ENCODE peak calls at places on chromosomes 6 and 20, in nine cellular contexts. One of them, this sample, is unnamed.

GRCh38 chr6:125818225-125818657 is 27.5 kb downstream of the NCOA7 start:
- DNase-seq in fibroblast of pulmonary artery: no peak
- DNase-seq in dorsolateral prefrontal cortex: no peak
- DNase-seq in fibroblast of mammary gland: no peak
- DNase-seq in fibroblast of lung: no peak
- DNase-seq in foreskin fibroblast: no peak
- DNase-seq in astrocyte of the spinal cord: no peak
- DNase-seq in BJ: peak
- DNase-seq in body of pancreas: no peak
- DNase-seq in this sample: no peak

GRCh38 chr6:159833556-159833955 is 33.5 kb downstream of the PNLDC1 start:
- DNase-seq in fibroblast of pulmonary artery: peak
- DNase-seq in dorsolateral prefrontal cortex: no peak
- DNase-seq in fibroblast of mammary gland: peak
- DNase-seq in fibroblast of lung: peak
- DNase-seq in foreskin fibroblast: peak
- DNase-seq in astrocyte of the spinal cord: no peak
- DNase-seq in BJ: peak
- DNase-seq in body of pancreas: no peak
- DNase-seq in this sample: peak

GRCh38 chr20:64185276-64185900 is 21.1 kb downstream of the MYT1 start:
- DNase-seq in fibroblast of pulmonary artery: no peak
- DNase-seq in dorsolateral prefrontal cortex: no peak
- DNase-seq in fibroblast of mammary gland: no peak
- DNase-seq in fibroblast of lung: no peak
- DNase-seq in foreskin fibroblast: no peak
- DNase-seq in astrocyte of the spinal cord: no peak
- DNase-seq in BJ: no peak
- DNase-seq in body of pancreas: no peak
- DNase-seq in this sample: no peak

GRCh38 chr6:143752459-143752858 is 74.7 kb downstream of the PHACTR2 start:
- DNase-seq in fibroblast of pulmonary artery: no peak
- DNase-seq in dorsolateral prefrontal cortex: no peak
- DNase-seq in fibroblast of mammary gland: no peak
- DNase-seq in fibroblast of lung: no peak
- DNase-seq in foreskin fibroblast: no peak
- DNase-seq in astrocyte of the spinal cord: no peak
- DNase-seq in BJ: no peak
- DNase-seq in body of pancreas: no peak
- DNase-seq in this sample: no peak

GRCh38 chr6:33192671-33193602 is 670 bp upstream of the COL11A2 start:
- DNase-seq in fibroblast of pulmonary artery: no peak
- DNase-seq in dorsolateral prefrontal cortex: peak
- DNase-seq in fibroblast of mammary gland: no peak
- DNase-seq in fibroblast of lung: peak
- DNase-seq in foreskin fibroblast: no peak
- DNase-seq in astrocyte of the spinal cord: no peak
- DNase-seq in BJ: no peak
- DNase-seq in body of pancreas: peak
- DNase-seq in this sample: no peak

GRCh38 chr20:25252686-25253421 is 5.0 kb downstream of the PYGB start:
- DNase-seq in fibroblast of pulmonary artery: no peak
- DNase-seq in dorsolateral prefrontal cortex: peak
- DNase-seq in fibroblast of mammary gland: no peak
- DNase-seq in fibroblast of lung: no peak
- DNase-seq in foreskin fibroblast: no peak
- DNase-seq in astrocyte of the spinal cord: no peak
- DNase-seq in BJ: no peak
- DNase-seq in body of pancreas: no peak
- DNase-seq in this sample: no peak

GRCh38 chr6:170019259-170020040 is 268.0 kb downstream of the ERMARD start:
- DNase-seq in fibroblast of pulmonary artery: no peak
- DNase-seq in dorsolateral prefrontal cortex: peak
- DNase-seq in fibroblast of mammary gland: peak
- DNase-seq in fibroblast of lung: no peak
- DNase-seq in foreskin fibroblast: no peak
- DNase-seq in astrocyte of the spinal cord: no peak
- DNase-seq in BJ: no peak
- DNase-seq in body of pancreas: no peak
- DNase-seq in this sample: no peak

GRCh38 chr6:148497256-148497655 is 154.6 kb downstream of the SASH1 start:
- DNase-seq in fibroblast of pulmonary artery: peak
- DNase-seq in dorsolateral prefrontal cortex: no peak
- DNase-seq in fibroblast of mammary gland: peak
- DNase-seq in fibroblast of lung: peak
- DNase-seq in foreskin fibroblast: peak
- DNase-seq in astrocyte of the spinal cord: peak
- DNase-seq in BJ: peak
- DNase-seq in body of pancreas: no peak
- DNase-seq in this sample: peak

GRCh38 chr6:101516553-101516952 is 123.0 kb downstream of the GRIK2 start:
- DNase-seq in fibroblast of pulmonary artery: no peak
- DNase-seq in dorsolateral prefrontal cortex: no peak
- DNase-seq in fibroblast of mammary gland: no peak
- DNase-seq in fibroblast of lung: no peak
- DNase-seq in foreskin fibroblast: no peak
- DNase-seq in astrocyte of the spinal cord: no peak
- DNase-seq in BJ: no peak
- DNase-seq in body of pancreas: no peak
- DNase-seq in this sample: no peak

GRCh38 chr20:58852559-58853271 is at the start of gene GNAS:
- DNase-seq in fibroblast of pulmonary artery: peak
- DNase-seq in dorsolateral prefrontal cortex: no peak
- DNase-seq in fibroblast of mammary gland: peak
- DNase-seq in fibroblast of lung: peak
- DNase-seq in foreskin fibroblast: peak
- DNase-seq in astrocyte of the spinal cord: peak
- DNase-seq in BJ: no peak
- DNase-seq in body of pancreas: peak
- DNase-seq in this sample: no peak

GRCh38 chr6:44183783-44184182 is 25.2 kb downstream of the CAPN11 start:
- DNase-seq in fibroblast of pulmonary artery: no peak
- DNase-seq in dorsolateral prefrontal cortex: no peak
- DNase-seq in fibroblast of mammary gland: no peak
- DNase-seq in fibroblast of lung: no peak
- DNase-seq in foreskin fibroblast: no peak
- DNase-seq in astrocyte of the spinal cord: no peak
- DNase-seq in BJ: no peak
- DNase-seq in body of pancreas: no peak
- DNase-seq in this sample: no peak

GRCh38 chr6:29917843-29918242 is 24.5 kb upstream of the HLA-A start:
- DNase-seq in fibroblast of pulmonary artery: no peak
- DNase-seq in dorsolateral prefrontal cortex: no peak
- DNase-seq in fibroblast of mammary gland: no peak
- DNase-seq in fibroblast of lung: no peak
- DNase-seq in foreskin fibroblast: no peak
- DNase-seq in astrocyte of the spinal cord: no peak
- DNase-seq in BJ: no peak
- DNase-seq in body of pancreas: no peak
- DNase-seq in this sample: no peak

GRCh38 chr6:78911218-78911617 is 43.9 kb downstream of the IRAK1BP1 start:
- DNase-seq in fibroblast of pulmonary artery: no peak
- DNase-seq in dorsolateral prefrontal cortex: no peak
- DNase-seq in fibroblast of mammary gland: peak
- DNase-seq in fibroblast of lung: no peak
- DNase-seq in foreskin fibroblast: peak
- DNase-seq in astrocyte of the spinal cord: no peak
- DNase-seq in BJ: no peak
- DNase-seq in body of pancreas: no peak
- DNase-seq in this sample: no peak
- H3K4me3 ChIP-seq in fibroblast of pulmonary artery: no peak
- H3K4me3 ChIP-seq in dorsolateral prefrontal cortex: peak
- H3K4me3 ChIP-seq in fibroblast of mammary gland: peak
- H3K4me3 ChIP-seq in fibroblast of lung: no peak
- H3K4me3 ChIP-seq in foreskin fibroblast: peak
- H3K4me3 ChIP-seq in astrocyte of the spinal cord: no peak
- H3K4me3 ChIP-seq in BJ: no peak
- H3K4me3 ChIP-seq in body of pancreas: no peak
- H3K4me3 ChIP-seq in this sample: no peak

GRCh38 chr6:122770835-122771601 is 8.5 kb upstream of the FABP7 start:
- DNase-seq in fibroblast of pulmonary artery: no peak
- DNase-seq in dorsolateral prefrontal cortex: no peak
- DNase-seq in fibroblast of mammary gland: peak
- DNase-seq in fibroblast of lung: no peak
- DNase-seq in foreskin fibroblast: no peak
- DNase-seq in astrocyte of the spinal cord: no peak
- DNase-seq in BJ: no peak
- DNase-seq in body of pancreas: peak
- DNase-seq in this sample: no peak
- TF ChIP-seq CTCF in fibroblast of pulmonary artery: no peak
- TF ChIP-seq CTCF in dorsolateral prefrontal cortex: no peak
- TF ChIP-seq CTCF in fibroblast of mammary gland: no peak
- TF ChIP-seq CTCF in fibroblast of lung: no peak
- TF ChIP-seq CTCF in foreskin fibroblast: no peak
- TF ChIP-seq CTCF in astrocyte of the spinal cord: no peak
- TF ChIP-seq CTCF in BJ: peak
- TF ChIP-seq CTCF in body of pancreas: peak
- TF ChIP-seq CTCF in this sample: no peak

GRCh38 chr20:3904224-3904623 is 15.0 kb downstream of the PANK2 start:
- DNase-seq in fibroblast of pulmonary artery: no peak
- DNase-seq in dorsolateral prefrontal cortex: no peak
- DNase-seq in fibroblast of mammary gland: no peak
- DNase-seq in fibroblast of lung: no peak
- DNase-seq in foreskin fibroblast: no peak
- DNase-seq in astrocyte of the spinal cord: no peak
- DNase-seq in BJ: no peak
- DNase-seq in body of pancreas: no peak
- DNase-seq in this sample: no peak

GRCh38 chr20:3902446-3902845 is 13.3 kb downstream of the PANK2 start:
- DNase-seq in fibroblast of pulmonary artery: no peak
- DNase-seq in dorsolateral prefrontal cortex: no peak
- DNase-seq in fibroblast of mammary gland: no peak
- DNase-seq in fibroblast of lung: no peak
- DNase-seq in foreskin fibroblast: no peak
- DNase-seq in astrocyte of the spinal cord: no peak
- DNase-seq in BJ: no peak
- DNase-seq in body of pancreas: no peak
- DNase-seq in this sample: no peak

GRCh38 chr20:3900187-3900604 is 11.0 kb downstream of the PANK2 start:
- DNase-seq in fibroblast of pulmonary artery: no peak
- DNase-seq in dorsolateral prefrontal cortex: no peak
- DNase-seq in fibroblast of mammary gland: no peak
- DNase-seq in fibroblast of lung: peak
- DNase-seq in foreskin fibroblast: no peak
- DNase-seq in astrocyte of the spinal cord: no peak
- DNase-seq in BJ: no peak
- DNase-seq in body of pancreas: no peak
- DNase-seq in this sample: no peak

GRCh38 chr20:3901028-3901746 is 12.0 kb downstream of the PANK2 start:
- DNase-seq in fibroblast of pulmonary artery: peak
- DNase-seq in dorsolateral prefrontal cortex: no peak
- DNase-seq in fibroblast of mammary gland: no peak
- DNase-seq in fibroblast of lung: no peak
- DNase-seq in foreskin fibroblast: no peak
- DNase-seq in astrocyte of the spinal cord: no peak
- DNase-seq in BJ: no peak
- DNase-seq in body of pancreas: no peak
- DNase-seq in this sample: no peak

DNA sequence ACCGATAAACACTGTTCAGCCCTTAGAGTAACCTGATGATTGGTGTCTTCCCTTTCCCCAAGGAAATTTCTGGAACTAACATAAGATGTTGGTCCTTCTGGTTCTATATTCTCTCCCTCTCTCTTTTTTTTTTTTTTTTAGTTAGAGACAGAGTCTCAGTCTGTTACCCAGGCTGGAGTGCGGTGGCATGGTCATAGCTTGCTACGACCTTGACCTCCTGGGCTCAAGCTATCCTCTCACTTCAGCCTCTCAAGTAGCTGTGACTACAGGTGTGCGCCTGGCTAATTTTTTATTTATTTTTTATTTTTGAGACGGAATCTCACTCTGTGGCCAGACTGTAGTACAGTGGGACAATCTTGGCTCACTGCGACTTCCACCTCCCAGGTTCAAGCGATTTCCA is 12.9 kb downstream of the PANK2 start:
- DNase-seq in fibroblast of pulmonary artery: no peak
- DNase-seq in dorsolateral prefrontal cortex: no peak
- DNase-seq in fibroblast of mammary gland: no peak
- DNase-seq in fibroblast of lung: no peak
- DNase-seq in foreskin fibroblast: no peak
- DNase-seq in astrocyte of the spinal cord: no peak
- DNase-seq in BJ: no peak
- DNase-seq in body of pancreas: no peak
- DNase-seq in this sample: no peak
- H3K4me3 ChIP-seq in fibroblast of pulmonary artery: peak
- H3K4me3 ChIP-seq in dorsolateral prefrontal cortex: peak
- H3K4me3 ChIP-seq in fibroblast of mammary gland: no peak
- H3K4me3 ChIP-seq in fibroblast of lung: no peak
- H3K4me3 ChIP-seq in foreskin fibroblast: no peak
- H3K4me3 ChIP-seq in astrocyte of the spinal cord: no peak
- H3K4me3 ChIP-seq in BJ: no peak
- H3K4me3 ChIP-seq in body of pancreas: no peak
- H3K4me3 ChIP-seq in this sample: no peak

GRCh38 chr6:107866606-107867301 is 42.6 kb upstream of the SCML4 start:
- DNase-seq in fibroblast of pulmonary artery: peak
- DNase-seq in dorsolateral prefrontal cortex: no peak
- DNase-seq in fibroblast of mammary gland: peak
- DNase-seq in fibroblast of lung: peak
- DNase-seq in foreskin fibroblast: no peak
- DNase-seq in astrocyte of the spinal cord: peak
- DNase-seq in BJ: no peak
- DNase-seq in body of pancreas: no peak
- DNase-seq in this sample: no peak

GRCh38 chr6:107864235-107864970 is 40.3 kb upstream of the SCML4 start:
- DNase-seq in fibroblast of pulmonary artery: no peak
- DNase-seq in dorsolateral prefrontal cortex: no peak
- DNase-seq in fibroblast of mammary gland: no peak
- DNase-seq in fibroblast of lung: no peak
- DNase-seq in foreskin fibroblast: no peak
- DNase-seq in astrocyte of the spinal cord: no peak
- DNase-seq in BJ: no peak
- DNase-seq in body of pancreas: no peak
- DNase-seq in this sample: no peak

GRCh38 chr6:107868867-107869611 is 44.9 kb upstream of the SCML4 start:
- DNase-seq in fibroblast of pulmonary artery: no peak
- DNase-seq in dorsolateral prefrontal cortex: no peak
- DNase-seq in fibroblast of mammary gland: no peak
- DNase-seq in fibroblast of lung: no peak
- DNase-seq in foreskin fibroblast: no peak
- DNase-seq in astrocyte of the spinal cord: no peak
- DNase-seq in BJ: no peak
- DNase-seq in body of pancreas: no peak
- DNase-seq in this sample: no peak

GRCh38 chr6:107869871-107870270 is 45.8 kb upstream of the SCML4 start:
- DNase-seq in fibroblast of pulmonary artery: no peak
- DNase-seq in dorsolateral prefrontal cortex: no peak
- DNase-seq in fibroblast of mammary gland: no peak
- DNase-seq in fibroblast of lung: no peak
- DNase-seq in foreskin fibroblast: no peak
- DNase-seq in astrocyte of the spinal cord: no peak
- DNase-seq in BJ: no peak
- DNase-seq in body of pancreas: no peak
- DNase-seq in this sample: no peak

DNA sequence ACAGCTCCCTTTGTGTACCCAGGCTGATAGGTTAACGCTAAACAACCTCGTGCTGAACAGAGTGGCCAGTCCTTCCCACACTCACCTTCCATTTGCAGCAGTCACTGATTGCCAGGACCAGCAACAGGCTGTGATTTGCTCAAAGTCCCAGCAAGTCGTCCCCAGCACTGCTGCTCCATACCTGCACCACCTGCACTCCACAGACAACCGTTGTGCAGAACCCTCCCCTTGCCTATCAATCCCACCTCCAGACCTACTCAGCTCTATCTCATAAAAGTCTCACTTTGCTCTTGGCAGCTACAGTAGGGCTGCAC is 43.1 kb upstream of the SCML4 start:
- DNase-seq in fibroblast of pulmonary artery: no peak
- DNase-seq in dorsolateral prefrontal cortex: no peak
- DNase-seq in fibroblast of mammary gland: no peak
- DNase-seq in fibroblast of lung: no peak
- DNase-seq in foreskin fibroblast: no peak
- DNase-seq in astrocyte of the spinal cord: no peak
- DNase-seq in BJ: no peak
- DNase-seq in body of pancreas: no peak
- DNase-seq in this sample: no peak
- TF ChIP-seq CTCF in fibroblast of pulmonary artery: no peak
- TF ChIP-seq CTCF in dorsolateral prefrontal cortex: no peak
- TF ChIP-seq CTCF in fibroblast of mammary gland: no peak
- TF ChIP-seq CTCF in fibroblast of lung: no peak
- TF ChIP-seq CTCF in foreskin fibroblast: no peak
- TF ChIP-seq CTCF in astrocyte of the spinal cord: no peak
- TF ChIP-seq CTCF in BJ: no peak
- TF ChIP-seq CTCF in body of pancreas: no peak
- TF ChIP-seq CTCF in this sample: no peak